ENCODE peak calls at places on chromosomes 1 and 21, in ten cellular contexts. E is stomach, Z is body of pancreas, V is endothelial cell of umbilical vein, T is suprapubic skin, K is GM12891, Y is lower leg skin, C is Peyer's patch, I is ovary, P is esophagus squamous epithelium. L is an unnamed sample.

GRCh38 chr1:15354580-15354965 is 55.1 kb upstream of the EFHD2 start:
- DNase-seq in P (no peak), K (no peak), E (no peak), C (no peak), T (no peak), I (no peak), Y (no peak), Z (no peak), V (no peak), L (no peak)

GRCh38 chr1:215022723-215023122 is 59.8 kb upstream of the KCNK2 start:
- DNase-seq in K (no peak), Z (no peak), C (no peak), P (no peak), T (no peak), E (no peak), Y (no peak), V (no peak), I (no peak), L (no peak)

GRCh38 chr1:1164701-1165451 is 8.8 kb upstream of the TTLL10 start:
- DNase-seq in K (no peak), Z (peak), C (no peak), T (no peak), P (no peak), E (peak), Y (no peak), V (no peak), I (no peak), L (no peak)

GRCh38 chr1:114468047-114468446 is 43.0 kb downstream of the TRIM33 start:
- DNase-seq in C (no peak), V (no peak), K (no peak), Z (no peak), I (no peak), E (no peak), T (no peak), Y (no peak), P (no peak), L (no peak)

GRCh38 chr1:37515185-37516034 is 844 bp upstream of the MEAF6 start:
- DNase-seq in V (no peak), C (no peak), Z (no peak), K (no peak), T (no peak), E (no peak), Y (no peak), I (no peak), P (no peak), L (peak)

GRCh38 chr1:158163000-158163947 is 17.4 kb upstream of the CD1D start:
- DNase-seq in K (no peak), I (no peak), Y (no peak), P (no peak), C (peak), T (no peak), Z (no peak), V (no peak), E (no peak), L (no peak)

GRCh38 chr1:21447311-21447710 is 7.4 kb downstream of the NBPF3 start:
- DNase-seq in E (no peak), V (no peak), P (no peak), I (no peak), K (no peak), Y (no peak), T (no peak), Z (no peak), C (no peak), L (no peak)

GRCh38 chr1:93773049-93773838 is 91.6 kb upstream of the BCAR3 start:
- DNase-seq in Z (no peak), I (no peak), E (no peak), P (no peak), T (no peak), Y (no peak), V (no peak), K (no peak), C (no peak), L (no peak)

GRCh38 chr1:198125995-198126758 is 30.6 kb upstream of the NEK7 start:
- DNase-seq in Z (peak), P (no peak), K (no peak), E (no peak), T (no peak), V (peak), I (no peak), C (no peak), Y (no peak), L (no peak)

GRCh38 chr1:67748630-67749029 is 63.6 kb downstream of the GADD45A start:
- DNase-seq in I (no peak), K (no peak), V (peak), P (no peak), Z (peak), T (no peak), C (no peak), Y (no peak), E (no peak), L (no peak)

GRCh38 chr1:169601096-169601881 is 15.0 kb upstream of the F5 start:
- DNase-seq in C (no peak), E (no peak), Y (no peak), P (no peak), T (no peak), Z (no peak), V (peak), K (no peak), I (no peak), L (no peak)

GRCh38 chr1:29549001-29549400 is 312.7 kb downstream of the PTPRU start:
- DNase-seq in E (no peak), T (no peak), K (no peak), C (no peak), Y (no peak), V (no peak), I (no peak), P (no peak), Z (no peak), L (no peak)
- TF ChIP-seq POLR2A in E (no peak), T (no peak), K (no peak), C (no peak), Y (no peak), V (no peak), I (no peak), P (no peak), Z (no peak), L (no peak)

DNA sequence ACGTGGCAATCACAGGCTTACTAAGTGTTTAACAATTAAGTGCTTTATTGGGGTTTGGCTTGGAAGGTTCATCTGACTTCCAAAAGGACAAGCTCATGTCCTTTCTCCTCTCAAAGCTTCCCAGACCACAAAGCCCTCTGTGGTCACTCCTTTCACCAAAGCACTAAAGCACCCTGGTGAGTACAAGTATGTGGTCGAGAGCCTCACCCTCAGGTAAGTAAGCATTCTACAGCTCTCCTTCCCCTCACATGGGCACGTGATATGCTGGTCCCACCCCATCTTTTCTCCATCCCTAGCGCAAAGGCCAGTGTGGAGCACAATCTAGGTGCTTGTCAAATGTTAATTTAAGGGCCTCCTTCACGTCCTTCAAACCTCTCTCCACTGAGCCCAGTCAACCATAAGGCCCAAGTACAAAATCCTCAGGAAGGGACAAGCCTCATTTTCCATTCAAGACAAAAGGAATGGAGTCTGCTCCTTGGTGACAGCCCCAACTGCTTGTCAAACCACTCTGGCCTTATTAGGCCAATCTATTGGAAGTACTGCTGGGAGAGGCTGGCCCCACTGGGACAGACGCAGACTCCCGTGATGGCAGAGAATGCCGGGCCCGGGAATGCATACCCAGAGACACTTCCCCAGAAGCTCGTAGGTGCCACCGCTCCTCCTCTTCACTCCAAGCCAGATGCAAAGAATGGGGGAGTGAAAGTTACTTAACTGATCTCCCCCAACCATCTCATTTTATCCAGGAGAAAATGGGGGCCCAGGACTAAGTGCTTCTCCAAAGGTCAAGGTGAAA is 7.8 kb downstream of the STMN1 start:
- DNase-seq in E (no peak), P (no peak), I (no peak), V (no peak), C (no peak), T (no peak), Z (no peak), K (no peak), Y (no peak), L (no peak)
- TF ChIP-seq POLR2A in E (no peak), P (no peak), I (no peak), V (no peak), C (no peak), T (no peak), Z (no peak), K (no peak), Y (no peak), L (no peak)

GRCh38 chr21:46253610-46254124 is 25.1 kb upstream of the LSS start:
- DNase-seq in P (no peak), V (peak), K (no peak), T (no peak), Z (no peak), Y (no peak), I (no peak), C (no peak), E (no peak), L (no peak)
- TF ChIP-seq POLR2A in P (no peak), V (no peak), K (peak), T (no peak), Z (no peak), Y (no peak), I (no peak), C (no peak), E (no peak), L (no peak)

GRCh38 chr1:206674236-206674635 is 10.5 kb upstream of the MAPKAPK2 start:
- DNase-seq in C (no peak), E (no peak), V (no peak), T (no peak), I (no peak), P (no peak), Z (no peak), Y (no peak), K (no peak), L (no peak)
- TF ChIP-seq POLR2A in C (no peak), E (no peak), V (no peak), T (no peak), I (no peak), P (no peak), Z (no peak), Y (no peak), K (no peak), L (no peak)

GRCh38 chr1:111887385-111887784 is 102.1 kb downstream of the KCND3 start:
- DNase-seq in C (no peak), Z (no peak), T (no peak), K (no peak), I (no peak), Y (no peak), P (no peak), E (no peak), V (no peak), L (peak)

GRCh38 chr1:111886741-111887140 is 102.7 kb downstream of the KCND3 start:
- DNase-seq in E (no peak), K (no peak), Z (no peak), I (no peak), V (no peak), Y (no peak), T (no peak), C (no peak), P (no peak), L (no peak)

GRCh38 chr1:111884772-111885443 is 104.6 kb downstream of the KCND3 start:
- DNase-seq in T (no peak), Y (no peak), C (no peak), V (no peak), K (no peak), I (no peak), Z (no peak), P (no peak), E (no peak), L (no peak)

GRCh38 chr1:111887875-111888274 is 101.6 kb downstream of the KCND3 start:
- DNase-seq in I (no peak), T (no peak), E (no peak), V (no peak), Y (no peak), P (no peak), C (no peak), K (no peak), Z (no peak), L (peak)

DNA sequence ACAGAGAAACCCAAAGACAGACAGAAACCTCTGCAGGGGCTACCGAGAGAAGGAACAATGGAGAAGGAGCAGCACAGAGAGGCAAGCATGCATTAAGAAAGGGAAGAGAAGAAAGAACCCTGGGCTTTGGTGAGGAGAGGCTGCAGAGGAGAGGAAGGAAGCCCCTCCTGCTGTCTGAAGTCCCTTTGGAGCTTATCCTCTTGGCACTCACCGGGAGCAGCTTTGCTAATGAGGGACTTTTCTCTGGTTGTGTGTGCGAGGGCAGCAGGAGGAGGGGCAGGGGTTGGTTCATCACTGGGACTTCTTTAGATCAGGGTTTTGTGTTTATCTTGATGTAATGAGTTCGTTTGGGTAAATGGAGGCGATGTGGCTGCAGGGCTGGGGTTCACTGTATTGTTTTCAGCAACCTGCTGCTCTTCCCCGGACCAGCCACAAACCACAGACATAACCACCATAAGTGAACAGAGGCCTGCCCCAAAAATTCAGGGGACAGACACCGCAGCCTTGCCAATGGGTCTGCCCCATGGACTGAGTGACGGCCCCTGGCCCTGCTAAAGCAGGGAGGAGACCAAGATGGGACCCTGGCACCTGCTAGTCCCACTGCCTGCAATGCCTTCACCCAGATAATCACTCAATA is 100.6 kb downstream of the KCND3 start:
- DNase-seq in I (no peak), K (no peak), T (no peak), Z (no peak), C (no peak), E (no peak), Y (no peak), V (no peak), P (no peak), L (no peak)
- TF ChIP-seq POLR2A in I (no peak), K (no peak), T (no peak), Z (no peak), C (no peak), E (no peak), Y (no peak), V (no peak), P (no peak), L (no peak)

GRCh38 chr21:35484856-35485255 is 435.8 kb upstream of the RUNX1 start:
- DNase-seq in E (no peak), C (no peak), T (no peak), I (no peak), Z (no peak), P (no peak), Y (no peak), K (no peak), V (no peak), L (no peak)
- TF ChIP-seq POLR2A in E (no peak), C (no peak), T (no peak), I (no peak), Z (no peak), P (no peak), Y (no peak), K (no peak), V (no peak), L (no peak)

GRCh38 chr1:160359559-160360226 is 7.2 kb upstream of the NHLH1 start:
- DNase-seq in I (no peak), P (no peak), V (no peak), C (no peak), Y (no peak), E (no peak), K (no peak), T (no peak), Z (no peak), L (no peak)
- TF ChIP-seq POLR2A in I (no peak), P (no peak), V (no peak), C (no peak), Y (no peak), E (no peak), K (no peak), T (no peak), Z (no peak), L (no peak)